ENCODE peak calls at places on chromosomes 12 and 14, in five cellular contexts. One of them, this sample, is unnamed.
A peak's percentile ranks its signal among the peaks of the same experiment; 100 is the strongest.

GRCh38 chr14:75542585-75543091 is 20.4 kb downstream of the BATF start:
- DNase-seq in fibroblast of the aortic adventitia: peak; percentile 60
- DNase-seq in choroid plexus epithelial cell: peak; percentile 72
- DNase-seq in mesendoderm: peak; percentile 23
- DNase-seq in CD4-positive, alpha-beta memory T cell: peak; percentile 71
- DNase-seq in this sample: peak; percentile 73

GRCh38 chr14:95314609-95315008 is 5.1 kb downstream of the CLMN start:
- DNase-seq in fibroblast of the aortic adventitia: peak; percentile 20
- DNase-seq in mesendoderm: no peak
- DNase-seq in choroid plexus epithelial cell: no peak
- DNase-seq in CD4-positive, alpha-beta memory T cell: no peak
- DNase-seq in this sample: no peak

GRCh38 chr12:74689071-74689655 is 151.5 kb downstream of the ATXN7L3B start:
- DNase-seq in mesendoderm: peak; percentile 43
- DNase-seq in CD4-positive, alpha-beta memory T cell: peak; percentile 23
- DNase-seq in choroid plexus epithelial cell: peak; percentile 84
- DNase-seq in fibroblast of the aortic adventitia: peak; percentile 81
- DNase-seq in this sample: no peak

GRCh38 chr12:20883288-20883687 is 72.8 kb downstream of the SLCO1B3 start:
- DNase-seq in fibroblast of the aortic adventitia: peak; percentile 93
- DNase-seq in CD4-positive, alpha-beta memory T cell: no peak
- DNase-seq in mesendoderm: no peak
- DNase-seq in choroid plexus epithelial cell: peak; percentile 69
- DNase-seq in this sample: no peak

GRCh38 chr12:39620664-39621658 is 1.4 kb upstream of the ABCD2 start:
- DNase-seq in mesendoderm: peak; percentile 13
- DNase-seq in fibroblast of the aortic adventitia: peak; percentile 5
- DNase-seq in CD4-positive, alpha-beta memory T cell: peak; percentile 46
- DNase-seq in choroid plexus epithelial cell: no peak
- DNase-seq in this sample: no peak

GRCh38 chr14:31596691-31597090 is 35.5 kb downstream of the NUBPL start:
- DNase-seq in fibroblast of the aortic adventitia: no peak
- DNase-seq in CD4-positive, alpha-beta memory T cell: no peak
- DNase-seq in choroid plexus epithelial cell: peak; percentile 25
- DNase-seq in mesendoderm: peak; percentile 18
- DNase-seq in this sample: no peak

GRCh38 chr14:69069020-69069421 is 83.9 kb downstream of the DCAF5 start:
- DNase-seq in fibroblast of the aortic adventitia: peak; percentile 85
- DNase-seq in choroid plexus epithelial cell: peak; percentile 83
- DNase-seq in CD4-positive, alpha-beta memory T cell: no peak
- DNase-seq in mesendoderm: peak; percentile 47
- DNase-seq in this sample: no peak

GRCh38 chr14:64772394-64772950 is 68.2 kb downstream of the PLEKHG3 start:
- DNase-seq in fibroblast of the aortic adventitia: no peak
- DNase-seq in CD4-positive, alpha-beta memory T cell: no peak
- DNase-seq in mesendoderm: no peak
- DNase-seq in choroid plexus epithelial cell: no peak
- DNase-seq in this sample: no peak

GRCh38 chr14:59939828-59940227 is 19.9 kb downstream of the LRRC9 start:
- DNase-seq in fibroblast of the aortic adventitia: no peak
- DNase-seq in CD4-positive, alpha-beta memory T cell: no peak
- DNase-seq in choroid plexus epithelial cell: no peak
- DNase-seq in mesendoderm: no peak
- DNase-seq in this sample: no peak

GRCh38 chr14:84403585-84403984 is 1126.4 kb upstream of the FLRT2 start:
- DNase-seq in CD4-positive, alpha-beta memory T cell: no peak
- DNase-seq in mesendoderm: peak; percentile 60
- DNase-seq in choroid plexus epithelial cell: no peak
- DNase-seq in fibroblast of the aortic adventitia: no peak
- DNase-seq in this sample: no peak

GRCh38 chr14:59811850-59812249 is 58.7 kb downstream of the RTN1 start:
- DNase-seq in fibroblast of the aortic adventitia: no peak
- DNase-seq in mesendoderm: peak; percentile 76
- DNase-seq in CD4-positive, alpha-beta memory T cell: no peak
- DNase-seq in choroid plexus epithelial cell: peak; percentile 4
- DNase-seq in this sample: no peak

GRCh38 chr12:31518680-31519227 is 72.2 kb downstream of the DENND5B start:
- DNase-seq in choroid plexus epithelial cell: peak; percentile 100
- DNase-seq in CD4-positive, alpha-beta memory T cell: no peak
- DNase-seq in mesendoderm: peak; percentile 95
- DNase-seq in fibroblast of the aortic adventitia: peak; percentile 100
- DNase-seq in this sample: no peak

GRCh38 chr14:52949711-52950409 is 990 bp downstream of the FERMT2 start:
- DNase-seq in choroid plexus epithelial cell: peak; percentile 70
- DNase-seq in CD4-positive, alpha-beta memory T cell: peak; percentile 6
- DNase-seq in fibroblast of the aortic adventitia: peak; percentile 70
- DNase-seq in mesendoderm: no peak
- DNase-seq in this sample: peak; percentile 34

GRCh38 chr12:53751336-53752191 is at the start of gene CISTR:
- DNase-seq in mesendoderm: peak; percentile 28
- DNase-seq in fibroblast of the aortic adventitia: no peak
- DNase-seq in choroid plexus epithelial cell: no peak
- DNase-seq in CD4-positive, alpha-beta memory T cell: peak; percentile 41
- DNase-seq in this sample: no peak

GRCh38 chr12:6701078-6701768 is 608 bp upstream of the PIANP start:
- DNase-seq in mesendoderm: peak; percentile 27
- DNase-seq in fibroblast of the aortic adventitia: no peak
- DNase-seq in CD4-positive, alpha-beta memory T cell: no peak
- DNase-seq in choroid plexus epithelial cell: no peak
- DNase-seq in this sample: no peak

GRCh38 chr12:112716099-112717093 is 75.2 kb upstream of the RPH3A start:
- DNase-seq in choroid plexus epithelial cell: peak; percentile 29
- DNase-seq in fibroblast of the aortic adventitia: no peak
- DNase-seq in CD4-positive, alpha-beta memory T cell: no peak
- DNase-seq in mesendoderm: peak; percentile 60
- DNase-seq in this sample: no peak

GRCh38 chr12:45475594-45475993 is 253.9 kb upstream of the ARID2 start:
- DNase-seq in choroid plexus epithelial cell: no peak
- DNase-seq in CD4-positive, alpha-beta memory T cell: no peak
- DNase-seq in mesendoderm: no peak
- DNase-seq in fibroblast of the aortic adventitia: no peak
- DNase-seq in this sample: no peak

GRCh38 chr12:132596016-132596415 is 14.4 kb downstream of the LRCOL1 start:
- DNase-seq in choroid plexus epithelial cell: peak; percentile 44
- DNase-seq in mesendoderm: peak; percentile 80
- DNase-seq in CD4-positive, alpha-beta memory T cell: no peak
- DNase-seq in fibroblast of the aortic adventitia: peak; percentile 39
- DNase-seq in this sample: no peak

GRCh38 chr14:83556746-83557460 is 1973.0 kb upstream of the FLRT2 start:
- DNase-seq in choroid plexus epithelial cell: peak; percentile 99
- DNase-seq in mesendoderm: no peak
- DNase-seq in CD4-positive, alpha-beta memory T cell: no peak
- DNase-seq in fibroblast of the aortic adventitia: peak; percentile 2
- DNase-seq in this sample: no peak

GRCh38 chr12:49887091-49887490 is 16.6 kb downstream of the FAIM2 start:
- DNase-seq in choroid plexus epithelial cell: no peak
- DNase-seq in mesendoderm: no peak
- DNase-seq in CD4-positive, alpha-beta memory T cell: no peak
- DNase-seq in fibroblast of the aortic adventitia: no peak
- DNase-seq in this sample: no peak

DNA sequence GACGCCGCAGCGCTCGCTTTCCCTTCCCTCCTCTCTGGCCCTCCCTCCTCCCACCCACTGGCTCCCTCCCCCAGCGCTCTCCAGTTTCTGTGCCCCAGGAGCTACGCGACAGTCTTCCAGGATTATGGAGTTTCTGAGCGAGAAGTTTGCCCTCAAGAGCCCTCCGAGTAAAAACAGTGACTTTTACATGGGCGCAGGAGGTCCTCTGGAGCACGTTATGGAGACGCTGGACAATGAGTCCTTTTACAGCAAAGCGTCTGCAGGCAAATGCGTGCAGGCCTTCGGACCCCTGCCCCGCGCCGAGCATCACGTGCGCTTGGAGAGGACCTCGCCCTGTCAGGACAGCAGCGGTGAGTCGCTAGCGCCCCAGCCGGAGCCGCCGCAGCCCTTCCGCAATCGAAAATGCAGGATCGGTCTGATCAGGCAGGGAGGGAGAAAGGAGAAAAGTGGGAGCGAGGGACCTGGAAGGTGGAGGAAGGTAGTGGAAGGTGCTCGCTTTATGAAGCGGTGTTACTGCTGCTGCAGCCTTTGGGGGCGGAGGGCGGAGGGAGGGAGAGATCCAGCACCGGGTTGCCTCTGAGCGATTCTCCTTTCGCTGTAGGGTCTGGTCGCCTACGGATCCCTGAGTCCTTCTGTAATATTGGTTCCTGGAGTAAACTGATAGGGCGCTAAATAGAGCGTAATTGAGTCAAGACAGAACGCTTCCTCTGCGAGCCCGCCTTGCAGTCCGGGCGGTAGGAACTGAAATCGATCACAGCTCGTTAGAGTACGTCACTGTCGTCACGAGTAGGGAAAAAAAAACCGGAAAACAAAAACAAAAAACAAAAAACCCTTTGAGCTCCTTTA is at the start of gene ALX1:
- DNase-seq in fibroblast of the aortic adventitia: peak; percentile 49
- DNase-seq in CD4-positive, alpha-beta memory T cell: no peak
- DNase-seq in choroid plexus epithelial cell: peak; percentile 80
- DNase-seq in mesendoderm: peak; percentile 94
- DNase-seq in this sample: no peak
- H3K4me3 ChIP-seq in fibroblast of the aortic adventitia: peak within 1 kb of the TSS; percentile 75
- H3K4me3 ChIP-seq in CD4-positive, alpha-beta memory T cell: no peak within 1 kb of the TSS
- H3K4me3 ChIP-seq in choroid plexus epithelial cell: peak within 1 kb of the TSS; percentile 84
- H3K4me3 ChIP-seq in mesendoderm: peak within 1 kb of the TSS; percentile 48
- H3K4me3 ChIP-seq in this sample: peak within 1 kb of the TSS; percentile 36

GRCh38 chr14:105526781-105527380 is 498 bp downstream of the TMEM121 start:
- DNase-seq in mesendoderm: no peak
- DNase-seq in fibroblast of the aortic adventitia: no peak
- DNase-seq in CD4-positive, alpha-beta memory T cell: no peak
- DNase-seq in choroid plexus epithelial cell: no peak
- DNase-seq in this sample: peak; percentile 85
- H3K4me3 ChIP-seq in mesendoderm: no peak overlapping the region
- H3K4me3 ChIP-seq in fibroblast of the aortic adventitia: peak overlapping the region; percentile 69
- H3K4me3 ChIP-seq in CD4-positive, alpha-beta memory T cell: no peak overlapping the region
- H3K4me3 ChIP-seq in choroid plexus epithelial cell: peak overlapping the region; percentile 37
- H3K4me3 ChIP-seq in this sample: peak overlapping the region; percentile 24

GRCh38 chr12:109358154-109358869 is 10.6 kb downstream of the MYO1H start:
- DNase-seq in fibroblast of the aortic adventitia: peak; percentile 59
- DNase-seq in choroid plexus epithelial cell: peak; percentile 2
- DNase-seq in CD4-positive, alpha-beta memory T cell: no peak
- DNase-seq in mesendoderm: no peak
- DNase-seq in this sample: no peak
- H3K4me3 ChIP-seq in fibroblast of the aortic adventitia: peak overlapping the region; percentile 49
- H3K4me3 ChIP-seq in choroid plexus epithelial cell: no peak overlapping the region
- H3K4me3 ChIP-seq in CD4-positive, alpha-beta memory T cell: no peak overlapping the region
- H3K4me3 ChIP-seq in mesendoderm: no peak overlapping the region
- H3K4me3 ChIP-seq in this sample: no peak overlapping the region

DNA sequence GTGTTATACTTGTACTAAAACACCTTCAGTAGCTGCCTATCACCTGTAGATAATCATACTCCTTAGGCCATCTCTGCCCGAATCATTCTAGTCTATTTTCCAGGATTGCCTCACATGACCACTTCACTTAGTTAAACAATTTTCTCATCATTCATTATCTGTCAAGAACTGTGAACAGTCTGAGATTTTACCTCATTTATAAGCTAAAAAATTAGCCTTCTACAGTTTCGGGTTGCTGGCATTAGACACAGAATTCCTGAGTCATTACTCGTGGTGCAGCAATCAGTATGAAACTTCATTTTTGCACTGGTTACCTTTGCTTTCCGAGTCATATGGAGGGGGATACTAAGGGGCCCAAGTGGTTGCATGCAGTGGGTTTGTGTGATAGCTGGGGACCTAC is 57.6 kb upstream of the OTOGL start:
- DNase-seq in CD4-positive, alpha-beta memory T cell: no peak
- DNase-seq in mesendoderm: no peak
- DNase-seq in choroid plexus epithelial cell: peak; percentile 65
- DNase-seq in fibroblast of the aortic adventitia: peak; percentile 80
- DNase-seq in this sample: no peak
- H3K4me3 ChIP-seq in CD4-positive, alpha-beta memory T cell: no peak overlapping the region
- H3K4me3 ChIP-seq in mesendoderm: no peak overlapping the region
- H3K4me3 ChIP-seq in choroid plexus epithelial cell: no peak overlapping the region
- H3K4me3 ChIP-seq in fibroblast of the aortic adventitia: no peak overlapping the region
- H3K4me3 ChIP-seq in this sample: no peak overlapping the region

GRCh38 chr12:124543591-124544310 is 23.7 kb downstream of the NCOR2 start:
- DNase-seq in fibroblast of the aortic adventitia: no peak
- DNase-seq in choroid plexus epithelial cell: peak; percentile 54
- DNase-seq in CD4-positive, alpha-beta memory T cell: no peak
- DNase-seq in mesendoderm: no peak
- DNase-seq in this sample: no peak

GRCh38 chr12:124544983-124545382 is 22.4 kb downstream of the NCOR2 start:
- DNase-seq in CD4-positive, alpha-beta memory T cell: no peak
- DNase-seq in choroid plexus epithelial cell: no peak
- DNase-seq in mesendoderm: no peak
- DNase-seq in fibroblast of the aortic adventitia: no peak
- DNase-seq in this sample: no peak

GRCh38 chr12:124544311-124544970 is 23.0 kb downstream of the NCOR2 start:
- DNase-seq in mesendoderm: no peak
- DNase-seq in CD4-positive, alpha-beta memory T cell: no peak
- DNase-seq in choroid plexus epithelial cell: no peak
- DNase-seq in fibroblast of the aortic adventitia: no peak
- DNase-seq in this sample: no peak

GRCh38 chr12:124542021-124542941 is 25.1 kb downstream of the NCOR2 start:
- DNase-seq in mesendoderm: no peak
- DNase-seq in CD4-positive, alpha-beta memory T cell: no peak
- DNase-seq in choroid plexus epithelial cell: no peak
- DNase-seq in fibroblast of the aortic adventitia: no peak
- DNase-seq in this sample: no peak

DNA sequence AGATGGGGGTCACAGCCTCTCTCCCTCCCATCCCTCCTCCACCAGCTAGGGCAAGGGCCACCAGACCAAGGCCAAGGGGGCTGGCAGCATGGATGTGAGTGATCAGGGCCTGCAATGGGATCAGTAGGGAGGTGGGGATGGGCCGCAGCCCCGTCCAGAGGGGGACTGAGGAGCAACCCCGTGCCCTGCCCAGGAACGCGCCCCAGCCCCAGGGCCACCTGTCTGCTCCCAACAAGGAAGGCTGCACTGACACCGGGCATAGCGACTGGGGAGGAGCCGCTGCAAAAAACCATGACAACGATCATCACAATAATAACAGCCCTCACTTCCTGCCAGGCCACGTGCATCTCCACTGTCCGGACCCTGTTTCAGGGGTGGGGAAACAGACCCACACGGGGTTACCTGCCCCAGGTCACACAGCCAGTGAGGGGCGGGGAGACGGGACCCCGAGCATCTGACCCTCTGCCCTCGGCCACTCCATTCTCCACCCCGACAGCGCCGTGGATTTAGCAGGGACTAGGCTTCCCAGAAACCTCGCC is 24.3 kb downstream of the NCOR2 start:
- DNase-seq in choroid plexus epithelial cell: peak; percentile 59
- DNase-seq in mesendoderm: peak; percentile 76
- DNase-seq in CD4-positive, alpha-beta memory T cell: peak; percentile 49
- DNase-seq in fibroblast of the aortic adventitia: no peak
- DNase-seq in this sample: no peak
- H3K4me3 ChIP-seq in choroid plexus epithelial cell: no peak overlapping the region
- H3K4me3 ChIP-seq in mesendoderm: no peak overlapping the region
- H3K4me3 ChIP-seq in CD4-positive, alpha-beta memory T cell: no peak overlapping the region
- H3K4me3 ChIP-seq in fibroblast of the aortic adventitia: no peak overlapping the region
- H3K4me3 ChIP-seq in this sample: no peak overlapping the region